ENCODE peak calls at places on chromosomes 4 and X, in nine cellular contexts. L, X, F, U, A, N, C, T and K are unnamed samples.

GRCh38 chr4:146113171-146113570 is 62.3 kb upstream of the LSM6 start:
- DNase-seq in U (no peak), T (no peak), F (no peak), X (no peak), A (no peak), C (no peak), L (no peak), N (no peak), K (no peak)

GRCh38 chrX:141278306-141278705 is 36.0 kb upstream of the SPANXC start:
- DNase-seq in L (no peak), F (no peak), C (no peak), N (peak), U (no peak), T (no peak), A (peak), X (no peak), K (peak)

GRCh38 chr4:102263024-102263787 is 82.1 kb downstream of the SLC39A8 start:
- DNase-seq in L (no peak), X (peak), N (peak), F (no peak), A (peak), C (peak), T (no peak), U (no peak), K (peak)

GRCh38 chr4:5399790-5400421 is 308.5 kb downstream of the EVC2 start:
- DNase-seq in X (peak), U (no peak), N (peak), L (no peak), T (no peak), C (peak), F (no peak), A (peak), K (peak)

GRCh38 chr4:14897217-14897616 is 105.1 kb upstream of the CPEB2 start:
- DNase-seq in C (peak), X (no peak), T (no peak), F (no peak), N (no peak), A (no peak), L (no peak), U (no peak), K (no peak)

GRCh38 chr4:102430511-102430910 is 70.6 kb upstream of the NFKB1 start:
- DNase-seq in C (no peak), N (peak), L (no peak), T (no peak), X (no peak), F (no peak), A (no peak), U (no peak), K (peak)

GRCh38 chr4:140099993-140100392 is 54.0 kb downstream of the MAML3 start:
- DNase-seq in N (peak), X (no peak), C (no peak), L (no peak), A (peak), T (peak), U (peak), F (no peak), K (no peak)

GRCh38 chr4:181670506-181670905 is 572.7 kb upstream of the TENM3 start:
- DNase-seq in C (no peak), A (no peak), T (no peak), X (no peak), F (no peak), L (no peak), U (no peak), N (no peak), K (no peak)

GRCh38 chr4:2288051-2288541 is 26.2 kb upstream of the MXD4 start:
- DNase-seq in A (no peak), T (no peak), U (no peak), L (no peak), C (no peak), X (no peak), N (no peak), F (no peak), K (no peak)

GRCh38 chr4:124941267-124941666 is 228.7 kb upstream of the ANKRD50 start:
- DNase-seq in X (no peak), C (no peak), T (no peak), N (peak), A (no peak), U (no peak), L (no peak), F (no peak), K (no peak)

GRCh38 chrX:53284684-53285447 is 3.5 kb upstream of the IQSEC2 start:
- DNase-seq in L (no peak), F (peak), T (peak), N (peak), A (peak), U (peak), X (no peak), C (peak), K (peak)

GRCh38 chrX:109841257-109841656 is 108.2 kb upstream of the ACSL4 start:
- DNase-seq in A (no peak), T (no peak), X (no peak), U (no peak), C (no peak), L (no peak), N (no peak), F (no peak), K (no peak)

GRCh38 chrX:150032742-150033141 is 94.5 kb upstream of the EOLA2 start:
- DNase-seq in T (no peak), X (no peak), N (peak), F (no peak), L (no peak), U (no peak), A (no peak), C (no peak), K (no peak)

GRCh38 chr4:48967626-48968025 is 18.4 kb upstream of the CWH43 start:
- DNase-seq in F (no peak), X (no peak), L (no peak), N (peak), U (no peak), C (no peak), A (no peak), T (no peak), K (no peak)

GRCh38 chrX:107851215-107851614 is 25.5 kb downstream of the MID2 start:
- DNase-seq in F (no peak), C (no peak), T (no peak), N (no peak), L (no peak), A (no peak), U (no peak), X (no peak), K (no peak)

GRCh38 chr4:183205682-183206081 is 106.6 kb downstream of the WWC2 start:
- DNase-seq in L (no peak), F (no peak), N (no peak), X (no peak), A (no peak), T (no peak), U (no peak), C (no peak), K (no peak)

GRCh38 chr4:7938513-7939376 is 916 bp downstream of the AFAP1 start:
- DNase-seq in N (peak), C (no peak), X (no peak), T (peak), L (peak), A (no peak), F (peak), U (peak), K (no peak)

GRCh38 chr4:7942019-7942556 is 2.4 kb upstream of the AFAP1 start:
- DNase-seq in C (no peak), L (peak), A (no peak), U (no peak), T (no peak), F (peak), N (no peak), X (no peak), K (no peak)

GRCh38 chr4:7936963-7937362 is 2.7 kb downstream of the AFAP1 start:
- DNase-seq in A (no peak), U (no peak), F (no peak), N (no peak), C (no peak), X (no peak), T (no peak), L (no peak), K (no peak)

GRCh38 chr4:7941111-7942018 is 1.7 kb upstream of the AFAP1 start:
- DNase-seq in F (peak), N (no peak), C (no peak), L (peak), U (no peak), A (no peak), X (peak), T (no peak), K (no peak)

DNA sequence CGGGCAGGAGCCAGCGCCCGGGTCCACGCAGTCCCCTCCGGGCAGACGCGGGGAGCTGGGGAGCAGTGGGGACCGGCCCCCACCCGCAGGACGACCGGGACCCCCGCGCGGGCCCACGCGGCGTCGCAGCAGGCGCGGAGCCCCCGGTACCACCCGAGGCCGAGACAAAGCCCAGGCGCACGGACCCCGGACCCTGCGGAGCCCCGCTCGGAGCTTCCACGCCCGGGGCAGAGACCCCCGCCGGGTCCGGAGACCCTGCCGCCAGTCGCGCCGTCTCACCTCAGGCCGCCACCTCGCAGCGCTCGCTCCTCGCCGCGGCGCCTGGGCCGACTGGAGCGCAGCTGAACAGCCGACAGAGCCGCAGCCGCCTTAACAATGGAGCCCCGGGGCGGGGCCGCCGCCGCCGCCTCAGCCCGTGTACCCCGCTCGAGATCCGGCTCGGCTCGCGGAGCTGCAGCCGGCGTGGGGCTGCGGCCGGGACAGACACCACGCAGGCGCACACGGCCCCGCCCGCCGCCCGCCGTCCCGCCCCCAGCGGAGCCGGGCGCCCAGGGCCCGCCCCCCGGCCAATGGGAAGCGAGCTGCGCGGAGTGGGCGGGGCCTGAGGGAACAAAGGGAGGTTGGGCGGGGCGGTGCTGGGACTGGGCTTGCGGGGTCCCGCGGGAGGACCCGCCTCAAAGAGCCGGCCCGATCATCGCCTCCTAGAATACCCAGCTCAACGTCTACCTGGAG is at the start of gene AFAP1:
- DNase-seq in A (no peak), X (peak), U (peak), F (peak), N (peak), L (peak), T (peak), C (peak), K (peak)
- TF ChIP-seq POLR2A in A (no peak), X (peak), U (peak), F (peak), N (peak), L (no peak), T (no peak), C (peak), K (no peak)

DNA sequence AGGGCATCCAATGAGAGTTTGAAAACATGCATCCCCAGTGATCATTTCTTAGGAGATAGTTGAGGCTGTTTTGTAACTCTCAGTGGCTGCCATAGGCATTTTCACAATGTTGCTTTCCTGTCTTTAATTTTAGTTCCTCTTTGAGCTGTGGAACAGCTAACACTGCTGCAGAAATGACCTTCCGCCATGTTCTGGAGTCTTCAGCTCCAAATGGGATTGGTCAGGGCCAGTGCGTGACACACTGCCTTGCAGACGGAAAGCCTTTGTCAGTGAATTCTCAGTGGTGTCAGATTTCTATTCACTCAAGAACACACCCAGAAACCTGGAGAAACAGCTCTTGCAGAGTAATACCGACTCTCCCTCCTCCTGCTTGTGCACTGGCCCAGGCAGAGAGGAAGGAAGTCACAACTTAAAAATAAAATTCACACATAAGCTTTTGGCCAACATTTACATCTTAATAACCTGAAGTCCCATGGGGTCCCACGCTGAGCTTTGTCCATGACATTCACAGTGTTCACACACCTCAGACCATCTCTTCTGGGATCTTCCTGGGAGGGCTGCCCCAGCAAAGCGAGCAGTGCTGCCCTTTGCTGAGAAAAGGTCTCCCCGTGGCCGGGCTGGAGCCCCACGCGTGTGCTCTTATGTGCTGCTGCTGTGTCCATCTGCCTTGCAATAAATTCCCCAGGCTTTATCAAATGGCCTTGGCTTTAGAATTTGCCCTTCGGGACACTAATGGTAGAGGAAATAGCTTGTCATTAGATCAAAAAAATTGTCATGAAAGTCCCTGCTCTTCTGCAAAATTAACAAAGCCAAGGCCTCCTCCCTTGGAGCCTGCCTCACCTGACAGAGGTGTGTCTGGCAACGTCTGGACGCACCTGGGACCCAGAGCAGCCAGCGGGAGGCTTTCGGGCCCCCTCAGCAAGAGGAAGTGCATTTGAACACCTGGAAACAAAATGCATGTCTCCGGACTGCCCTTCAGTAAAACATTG is 126.8 kb downstream of the IRF2 start:
- DNase-seq in A (peak), U (peak), L (no peak), C (no peak), T (peak), N (peak), X (no peak), F (no peak), K (no peak)
- TF ChIP-seq POLR2A in A (peak), U (peak), L (no peak), C (no peak), T (no peak), N (no peak), X (no peak), F (peak), K (no peak)

DNA sequence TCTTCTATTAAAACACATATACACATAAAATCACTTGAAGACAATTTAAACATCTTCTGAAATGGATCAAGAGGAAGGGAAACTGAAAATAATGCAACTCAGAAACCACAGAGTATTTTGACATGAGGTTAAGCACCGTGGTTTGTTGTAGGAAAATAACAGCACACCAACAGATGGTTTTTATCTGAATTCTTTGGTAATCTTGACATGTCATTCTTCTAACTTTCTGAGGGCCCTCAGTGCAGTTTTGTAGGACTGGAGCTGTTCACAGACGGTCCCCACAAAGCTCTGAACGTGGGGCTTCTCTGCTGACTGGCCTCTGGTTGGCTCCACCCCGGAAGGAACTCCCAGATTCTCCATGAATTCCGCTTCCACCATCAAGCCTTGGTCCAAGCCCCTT is 16.0 kb upstream of the TLR8 start:
- DNase-seq in X (no peak), C (no peak), A (peak), N (no peak), U (no peak), F (no peak), L (no peak), T (no peak), K (no peak)
- TF ChIP-seq POLR2A in X (no peak), C (no peak), A (no peak), N (no peak), U (no peak), F (no peak), L (no peak), T (no peak), K (no peak)

DNA sequence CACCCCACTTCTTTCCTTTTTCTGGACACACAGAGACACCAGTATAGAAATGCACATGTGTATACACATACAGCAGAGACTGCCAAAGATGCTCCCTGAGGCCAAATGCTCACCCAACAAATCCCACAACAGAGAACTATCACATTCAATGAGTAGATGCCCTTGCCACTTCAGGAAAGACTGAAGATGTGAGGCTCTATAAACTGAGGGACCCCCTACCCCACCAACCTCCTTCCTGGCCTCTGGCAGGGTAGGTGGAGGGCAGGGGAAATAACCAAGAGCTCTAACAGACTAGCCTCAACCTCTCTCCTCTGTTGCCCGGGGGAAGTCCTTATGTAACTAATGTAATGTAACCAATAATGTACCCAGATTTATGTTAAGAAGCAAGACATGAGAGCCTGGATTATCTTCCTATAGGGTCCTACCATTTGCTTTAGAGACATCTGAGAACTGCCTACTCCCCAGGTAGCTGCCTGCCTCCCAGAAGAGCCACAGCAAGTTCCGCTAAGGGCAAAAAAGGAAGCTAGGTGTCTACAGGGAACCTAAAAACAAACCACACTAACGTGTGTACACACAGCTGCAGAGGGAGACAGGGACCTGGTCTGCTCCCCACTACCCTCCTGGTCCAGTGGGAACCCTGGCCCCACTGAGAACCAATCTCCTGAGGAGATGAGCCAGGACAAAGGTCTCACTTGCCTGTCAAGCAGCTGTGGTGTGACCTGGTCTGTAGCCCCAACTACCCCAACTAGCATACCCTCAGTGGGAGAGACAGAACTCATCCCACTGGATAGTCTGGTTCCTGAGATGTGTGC is 17.8 kb downstream of the OTUD5 start:
- DNase-seq in A (no peak), N (no peak), U (peak), C (no peak), L (no peak), T (no peak), X (no peak), F (no peak), K (no peak)
- TF ChIP-seq POLR2A in A (no peak), N (no peak), U (no peak), C (no peak), L (no peak), T (no peak), X (no peak), F (no peak), K (no peak)

GRCh38 chr4:85968945-85969830 is 390.7 kb downstream of the MAPK10 start:
- DNase-seq in U (no peak), L (no peak), N (peak), F (no peak), X (no peak), A (peak), C (peak), T (no peak), K (peak)
- TF ChIP-seq POLR2A in U (no peak), L (no peak), N (no peak), F (no peak), X (no peak), A (no peak), C (no peak), T (no peak), K (no peak)